ENCODE peak calls at places on chromosomes 12 and 14, in four cellular contexts. Z is kidney epithelial cell; H is stimulated activated CD4-positive, alpha-beta T cell treated with anti-CD3 and anti-CD28 coated beads, TNF-alpha, amount 100 ng/mL, for 4 hours; E is AG08396. D is an unnamed sample.

GRCh38 chr14:37623552-37623951 is 28.1 kb downstream of the TTC6 start:
- DNase-seq in H (no peak), E (peak), Z (peak), D (no peak)

GRCh38 chr12:122937622-122938091 is 28.6 kb downstream of the ABCB9 start:
- DNase-seq in E (no peak), H (no peak), Z (no peak), D (no peak)

GRCh38 chr12:100317371-100317770 is 39.5 kb upstream of the SLC17A8 start:
- DNase-seq in E (no peak), Z (no peak), H (no peak), D (no peak)

GRCh38 chr12:130013771-130014484 is 110.1 kb upstream of the TMEM132D start:
- DNase-seq in H (no peak), Z (no peak), E (peak), D (peak)

GRCh38 chr12:1830401-1830845 is 10.1 kb downstream of the LRTM2 start:
- DNase-seq in E (no peak), Z (no peak), H (no peak), D (no peak)

GRCh38 chr14:45526715-45527549 is 273.9 kb upstream of the MIS18BP1 start:
- DNase-seq in Z (no peak), H (no peak), E (no peak), D (peak)

GRCh38 chr12:11746024-11746771 is 96.7 kb downstream of the ETV6 start:
- DNase-seq in H (no peak), E (no peak), Z (peak), D (no peak)

GRCh38 chr12:104866286-104866685 is 91.8 kb downstream of the SLC41A2 start:
- DNase-seq in E (peak), Z (no peak), H (no peak), D (no peak)

GRCh38 chr14:34989762-34990161 is 7.0 kb downstream of the SRP54 start:
- DNase-seq in H (no peak), E (no peak), Z (no peak), D (no peak)

GRCh38 chr14:63512861-63513260 is 30.3 kb downstream of the PPP2R5E start:
- DNase-seq in H (no peak), E (no peak), Z (no peak), D (no peak)

GRCh38 chr14:21382886-21383847 is 652 bp downstream of the SUPT16H start:
- DNase-seq in Z (no peak), E (peak), H (peak), D (no peak)

GRCh38 chr12:45558353-45558752 is 171.2 kb upstream of the ARID2 start:
- DNase-seq in H (no peak), Z (no peak), E (no peak), D (no peak)

GRCh38 chr12:109462868-109463692 is 14.0 kb downstream of the KCTD10 start:
- DNase-seq in E (peak), Z (peak), H (no peak), D (no peak)

GRCh38 chr12:31323466-31324115 is 2.4 kb downstream of the SINHCAF start:
- DNase-seq in H (no peak), Z (no peak), E (no peak), D (no peak)

GRCh38 chr12:51896236-51896635 is 8.3 kb downstream of the ANKRD33 start:
- DNase-seq in E (no peak), H (no peak), Z (no peak), D (no peak)

GRCh38 chr14:76780875-76781647 is 19.8 kb downstream of the VASH1 start:
- DNase-seq in H (no peak), E (no peak), Z (no peak), D (no peak)

GRCh38 chr14:74141703-74142102 is 56.9 kb downstream of the LIN52 start:
- DNase-seq in Z (peak), E (no peak), H (no peak), D (no peak)

GRCh38 chr12:116524964-116525379 is 34.2 kb upstream of the MAP1LC3B2 start:
- DNase-seq in Z (no peak), H (no peak), E (peak), D (no peak)

GRCh38 chr12:5988088-5988487 is 43.0 kb upstream of the ANO2 start:
- DNase-seq in H (no peak), Z (no peak), E (no peak), D (no peak)

GRCh38 chr12:13452955-13453570 is 256.5 kb downstream of the EMP1 start:
- DNase-seq in H (no peak), E (no peak), Z (no peak), D (no peak)

GRCh38 chr14:35368583-35368982 is 36.0 kb downstream of the NFKBIA start:
- DNase-seq in E (no peak), Z (no peak), H (no peak), D (no peak)

GRCh38 chr14:73870525-73871235 is 16.0 kb upstream of the ZNF410 start:
- DNase-seq in Z (no peak), E (no peak), H (no peak), D (no peak)

GRCh38 chr14:76113691-76114090 is 38.0 kb upstream of the GPATCH2L start:
- DNase-seq in E (no peak), Z (no peak), H (no peak), D (no peak)

GRCh38 chr14:67820428-67820881 is 876 bp downstream of the RAD51B start:
- DNase-seq in Z (no peak), E (no peak), H (no peak), D (no peak)

GRCh38 chr14:88866305-88866704 is 41.9 kb downstream of the TTC8 start:
- DNase-seq in H (no peak), Z (no peak), E (peak), D (no peak)

GRCh38 chr12:101243074-101243473 is 33.0 kb upstream of the SLC5A8 start:
- DNase-seq in H (no peak), E (no peak), Z (no peak), D (no peak)

GRCh38 chr14:70052990-70053389 is 135.8 kb downstream of the SLC8A3 start:
- DNase-seq in Z (no peak), E (peak), H (no peak), D (peak)

GRCh38 chr12:27573972-27574371 is 50.0 kb downstream of the PPFIBP1 start:
- DNase-seq in Z (peak), E (peak), H (no peak), D (no peak)

GRCh38 chr12:50110762-50111416 is 1.1 kb upstream of the COX14 start:
- DNase-seq in E (peak), H (no peak), Z (peak), D (no peak)

GRCh38 chr12:53624956-53625355 is 1.2 kb downstream of the ATF7 start:
- DNase-seq in Z (no peak), E (no peak), H (no peak), D (no peak)

GRCh38 chr12:94636462-94637085 is 13.8 kb downstream of the TMCC3 start:
- DNase-seq in Z (no peak), E (no peak), H (no peak), D (no peak)

GRCh38 chr12:127293507-127294310 is 973.3 kb upstream of the TMEM132C start:
- DNase-seq in E (peak), H (peak), Z (no peak), D (peak)

D was measured in iPS DF 6.9.